ENCODE peak calls at places on chromosome 19, in six cellular contexts. Z, L, J, T, A and R are unnamed samples.

GRCh38 chr19:13102416-13102665 is 317 bp downstream of the LYL1 start:
- DNase-seq in Z (no peak), L (no peak), J (no peak), T (no peak), A (no peak), R (no peak)

GRCh38 chr19:1161716-1162115 is 12.4 kb downstream of the SBNO2 start:
- DNase-seq in Z (no peak), L (no peak), J (no peak), T (no peak), A (peak), R (no peak)

GRCh38 chr19:52995711-52996110 is 18.0 kb upstream of the ERVV-1 start:
- DNase-seq in Z (no peak), L (no peak), J (no peak), T (no peak), A (no peak), R (no peak)

GRCh38 chr19:35429698-35430097 is 18.4 kb upstream of the FFAR2 start:
- DNase-seq in Z (no peak), L (no peak), J (no peak), T (no peak), A (no peak), R (no peak)

GRCh38 chr19:10420444-10421239 is at the start of gene PDE4A:
- DNase-seq in Z (peak), L (no peak), J (peak), T (no peak), A (no peak), R (no peak)

GRCh38 chr19:46902402-46902766 is 41.6 kb downstream of the ARHGAP35 start:
- DNase-seq in Z (no peak), L (no peak), J (no peak), T (peak), A (no peak), R (no peak)

GRCh38 chr19:47776568-47776967 is 1.9 kb upstream of the SELENOW start:
- DNase-seq in Z (no peak), L (no peak), J (no peak), T (no peak), A (no peak), R (no peak)

GRCh38 chr19:900302-901111 is 7.2 kb downstream of the RNU6-9 start:
- DNase-seq in Z (peak), L (no peak), J (no peak), T (no peak), A (no peak), R (no peak)

GRCh38 chr19:35076657-35077056 is 35.1 kb downstream of the HPN start:
- DNase-seq in Z (no peak), L (no peak), J (no peak), T (no peak), A (no peak), R (no peak)

GRCh38 chr19:16566702-16567101 is 5.5 kb downstream of the SLC35E1 start:
- DNase-seq in Z (no peak), L (no peak), J (no peak), T (no peak), A (no peak), R (no peak)

GRCh38 chr19:40523322-40524047 is 53.2 kb upstream of the SHKBP1 start:
- DNase-seq in Z (peak), L (peak), J (peak), T (peak), A (peak), R (no peak)

GRCh38 chr19:50659318-50660082 is 10.3 kb downstream of the C19orf81 start:
- DNase-seq in Z (no peak), L (no peak), J (no peak), T (no peak), A (no peak), R (no peak)
- H3K4me3 ChIP-seq in Z (peak), L (no peak), J (no peak), T (peak), A (peak), R (peak)

GRCh38 chr19:15263361-15263985 is 31.2 kb upstream of the EPHX3 start:
- DNase-seq in Z (no peak), L (no peak), J (no peak), T (no peak), A (no peak), R (no peak)

GRCh38 chr19:15262011-15262410 is 29.8 kb upstream of the EPHX3 start:
- DNase-seq in Z (no peak), L (no peak), J (no peak), T (no peak), A (no peak), R (no peak)

GRCh38 chr19:15257782-15258181 is 25.5 kb upstream of the EPHX3 start:
- DNase-seq in Z (no peak), L (no peak), J (no peak), T (no peak), A (no peak), R (no peak)

GRCh38 chr19:15259900-15260299 is 27.7 kb upstream of the EPHX3 start:
- DNase-seq in Z (no peak), L (no peak), J (no peak), T (no peak), A (no peak), R (no peak)

DNA sequence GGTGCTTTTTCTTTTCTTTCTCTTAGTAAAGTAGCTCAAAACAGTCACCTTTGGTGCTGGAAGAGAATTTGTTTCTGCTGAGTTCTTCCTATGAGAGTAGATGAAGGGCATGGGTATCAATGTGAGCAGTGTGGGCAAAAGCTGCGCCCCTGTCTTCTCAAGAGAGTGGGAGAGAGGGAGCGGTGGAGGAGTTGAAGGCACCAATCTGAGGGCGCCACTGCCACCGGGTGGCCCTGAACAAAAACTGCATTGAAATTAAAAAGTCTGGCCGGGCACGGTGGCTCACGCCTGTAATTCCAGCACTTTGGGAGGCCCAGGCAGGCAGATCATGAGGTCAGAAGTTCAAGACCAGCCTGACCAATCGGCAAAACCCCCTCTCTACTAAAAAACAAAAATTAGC is 28.7 kb upstream of the EPHX3 start:
- DNase-seq in Z (peak), L (no peak), J (no peak), T (no peak), A (no peak), R (no peak)
- TF ChIP-seq CTCF in Z (peak), L (no peak), J (no peak), T (peak), A (peak), R (no peak)

GRCh38 chr19:36497001-36497400 is 7.6 kb upstream of the ZNF566 start:
- DNase-seq in Z (no peak), L (no peak), J (no peak), T (no peak), A (no peak), R (no peak)
- H3K4me3 ChIP-seq in Z (no peak), L (no peak), J (no peak), T (no peak), A (no peak), R (no peak)

GRCh38 chr19:19777692-19778091 is 43.9 kb downstream of the ZNF506 start:
- DNase-seq in Z (no peak), L (no peak), J (no peak), T (no peak), A (no peak), R (no peak)
- TF ChIP-seq CTCF in Z (no peak), L (no peak), J (no peak), T (no peak), A (no peak), R (no peak)